ENCODE peak calls at places on chromosomes 12 and 14, in ten cellular contexts. E, T, I, X, S, Z, M, B, Y and N are unnamed samples.

GRCh38 chr14:25406818-25407217 is 356.9 kb upstream of the STXBP6 start:
- DNase-seq in B (no peak), T (no peak), M (no peak), X (no peak), Z (no peak), I (peak), S (no peak), Y (no peak), E (peak), N (peak)

GRCh38 chr14:73245401-73246325 is 8.4 kb downstream of the PAPLN start:
- DNase-seq in I (no peak), S (peak), Y (peak), T (peak), B (peak), X (no peak), Z (peak), M (peak), E (peak), N (no peak)

GRCh38 chr12:1465990-1466389 is 128.4 kb downstream of the FBXL14 start:
- DNase-seq in E (no peak), S (no peak), T (no peak), I (no peak), Z (no peak), X (no peak), M (no peak), B (no peak), Y (no peak), N (no peak)

GRCh38 chr12:106733660-106734059 is 40.8 kb upstream of the RIC8B start:
- DNase-seq in M (no peak), T (no peak), B (no peak), X (no peak), I (no peak), E (no peak), Y (no peak), S (no peak), Z (no peak), N (no peak)

GRCh38 chr12:128137140-128137539 is 129.8 kb upstream of the TMEM132C start:
- DNase-seq in B (no peak), Y (no peak), I (no peak), S (no peak), Z (no peak), X (no peak), M (no peak), E (no peak), T (no peak), N (no peak)

GRCh38 chr12:119457251-119457650 is 122.7 kb downstream of the CCDC60 start:
- DNase-seq in Z (no peak), Y (no peak), B (no peak), M (no peak), X (no peak), S (no peak), E (no peak), T (no peak), I (no peak), N (no peak)

GRCh38 chr12:29149691-29150382 is 759 bp downstream of the FAR2 start:
- DNase-seq in M (no peak), I (no peak), Y (no peak), E (peak), Z (no peak), B (no peak), S (no peak), T (no peak), X (no peak), N (no peak)

GRCh38 chr14:81062380-81062779 is 107.0 kb downstream of the TSHR start:
- DNase-seq in Y (no peak), M (no peak), X (no peak), S (no peak), T (no peak), Z (no peak), I (no peak), E (no peak), B (no peak), N (no peak)

GRCh38 chr14:51595831-51596472 is 55.8 kb upstream of the FRMD6 start:
- DNase-seq in M (no peak), E (no peak), S (no peak), B (no peak), T (no peak), Y (no peak), I (no peak), Z (no peak), X (no peak), N (no peak)

GRCh38 chr14:45085004-45085403 is 1.1 kb downstream of the PRPF39 start:
- DNase-seq in E (no peak), S (no peak), I (peak), X (no peak), Z (no peak), T (no peak), B (no peak), Y (no peak), M (no peak), N (no peak)

GRCh38 chr12:16587110-16587453 is 18.9 kb downstream of the LMO3 start:
- DNase-seq in I (no peak), B (no peak), Z (no peak), E (no peak), S (no peak), M (no peak), T (no peak), X (no peak), Y (no peak), N (no peak)

GRCh38 chr14:42911642-42912041 is 1305.0 kb downstream of the LRFN5 start:
- DNase-seq in S (no peak), Z (no peak), T (no peak), I (peak), E (no peak), B (no peak), M (no peak), Y (no peak), X (no peak), N (no peak)

GRCh38 chr12:89949457-89950195 is 241.0 kb upstream of the ATP2B1 start:
- DNase-seq in E (peak), M (no peak), I (peak), T (peak), B (peak), X (no peak), Y (no peak), S (no peak), Z (no peak), N (no peak)

GRCh38 chr12:56358836-56359532 is 923 bp downstream of the STAT2 start:
- DNase-seq in B (no peak), X (no peak), S (no peak), T (no peak), M (no peak), Z (no peak), Y (no peak), I (peak), E (no peak), N (no peak)

GRCh38 chr12:130537655-130538054 is 178.4 kb downstream of the RIMBP2 start:
- DNase-seq in S (no peak), Z (no peak), B (no peak), I (no peak), X (no peak), E (no peak), Y (no peak), M (no peak), T (no peak), N (no peak)

GRCh38 chr12:106804668-106805067 is 30.2 kb downstream of the RIC8B start:
- DNase-seq in S (no peak), I (no peak), T (no peak), X (no peak), Y (no peak), M (no peak), B (no peak), E (no peak), Z (no peak), N (no peak)

GRCh38 chr14:81277096-81277495 is 56.3 kb upstream of the GTF2A1 start:
- DNase-seq in M (no peak), Y (no peak), S (no peak), X (no peak), T (no peak), I (no peak), E (no peak), B (no peak), Z (no peak), N (no peak)

GRCh38 chr12:107126688-107127481 is 33.5 kb upstream of the CRY1 start:
- DNase-seq in I (peak), S (no peak), X (no peak), E (no peak), Z (no peak), T (no peak), Y (no peak), M (no peak), B (no peak), N (no peak)

GRCh38 chr12:14960548-14961465 is 594 bp downstream of the ARHGDIB start:
- DNase-seq in E (no peak), M (no peak), T (peak), Y (no peak), B (no peak), Z (peak), X (no peak), S (no peak), I (peak), N (no peak)

GRCh38 chr14:31895206-31895605 is 181.9 kb upstream of the ARHGAP5 start:
- DNase-seq in T (no peak), Y (no peak), M (no peak), X (no peak), B (no peak), E (no peak), I (peak), S (no peak), Z (no peak), N (no peak)

GRCh38 chr12:58917699-58918334 is 2.5 kb downstream of the LRIG3 start:
- DNase-seq in T (no peak), Y (no peak), S (no peak), B (no peak), I (peak), Z (no peak), M (no peak), E (no peak), X (no peak), N (no peak)

GRCh38 chr14:28754209-28754985 is 12.2 kb upstream of the FOXG1 start:
- DNase-seq in Y (no peak), T (no peak), Z (no peak), I (peak), M (no peak), B (no peak), S (no peak), X (no peak), E (peak), N (peak)

GRCh38 chr14:29705801-29706200 is 221.8 kb downstream of the PRKD1 start:
- DNase-seq in Y (no peak), S (no peak), Z (no peak), X (no peak), M (no peak), B (no peak), E (no peak), I (no peak), T (no peak), N (no peak)

GRCh38 chr12:47079365-47079893 is at the start of gene PCED1B:
- DNase-seq in X (peak), Z (peak), M (peak), I (peak), Y (peak), B (peak), T (peak), S (peak), E (peak), N (peak)

GRCh38 chr14:100303179-100303578 is 3.1 kb downstream of the SLC25A29 start:
- DNase-seq in E (peak), Y (no peak), B (no peak), Z (no peak), M (no peak), X (no peak), T (peak), I (peak), S (no peak), N (no peak)

GRCh38 chr12:124094733-124095132 is 121.7 kb downstream of the ZNF664 start:
- DNase-seq in M (no peak), X (no peak), E (no peak), Y (no peak), Z (no peak), I (no peak), B (no peak), S (no peak), T (no peak), N (no peak)

GRCh38 chr14:101460521-101460920 is 100.8 kb upstream of the DIO3 start:
- DNase-seq in Z (no peak), I (no peak), X (no peak), M (no peak), T (no peak), E (no peak), B (no peak), Y (no peak), S (no peak), N (no peak)

GRCh38 chr12:3310271-3311026 is 180.6 kb upstream of the PRMT8 start:
- DNase-seq in Z (no peak), T (no peak), M (no peak), Y (no peak), S (no peak), I (no peak), E (no peak), X (no peak), B (no peak), N (no peak)

GRCh38 chr12:3309805-3310204 is 181.2 kb upstream of the PRMT8 start:
- DNase-seq in T (no peak), Z (no peak), X (no peak), Y (no peak), B (no peak), M (no peak), S (no peak), E (no peak), I (no peak), N (no peak)

GRCh38 chr12:3311491-3312103 is 179.4 kb upstream of the PRMT8 start:
- DNase-seq in Y (no peak), Z (no peak), M (no peak), T (no peak), E (no peak), S (no peak), I (no peak), X (no peak), B (no peak), N (no peak)

GRCh38 chr12:3313066-3313465 is 177.9 kb upstream of the PRMT8 start:
- DNase-seq in S (no peak), T (no peak), Z (no peak), B (no peak), I (peak), Y (no peak), E (no peak), M (no peak), X (no peak), N (no peak)

DNA sequence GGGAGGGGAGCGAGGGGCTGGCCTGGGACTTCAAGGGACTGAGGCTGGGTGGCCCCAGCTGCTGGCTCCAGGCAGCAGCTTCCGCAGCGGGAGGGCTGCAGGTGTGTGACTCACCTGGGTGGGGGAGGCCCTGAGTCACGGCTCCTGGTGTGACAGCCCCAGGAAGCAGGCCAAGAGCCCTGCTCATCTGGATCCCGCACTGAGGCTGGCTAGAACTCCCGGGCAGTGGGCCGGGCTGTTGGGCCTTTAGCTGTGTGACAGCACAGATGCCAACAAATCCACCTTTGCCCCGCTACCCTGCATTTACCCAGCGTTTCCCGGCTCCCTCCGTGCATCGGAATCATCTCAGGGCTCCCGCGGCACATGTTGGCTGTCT is 180.0 kb upstream of the PRMT8 start:
- DNase-seq in I (peak), S (peak), X (no peak), Y (no peak), T (no peak), M (no peak), B (no peak), Z (no peak), E (peak), N (no peak)
- H3K27ac ChIP-seq in I (no peak), S (no peak), X (no peak), Y (no peak), T (no peak), M (no peak), B (no peak), Z (no peak), E (no peak), N (no peak)

GRCh38 chr12:96271469-96272199 is 77.5 kb downstream of the ELK3 start:
- DNase-seq in S (no peak), Y (no peak), Z (no peak), M (no peak), X (no peak), T (no peak), I (peak), E (no peak), B (no peak), N (no peak)

GRCh38 chr12:96274331-96274730 is 80.2 kb downstream of the ELK3 start:
- DNase-seq in B (no peak), Z (no peak), M (no peak), I (peak), Y (no peak), X (no peak), E (no peak), S (no peak), T (no peak), N (no peak)
- H3K27ac ChIP-seq in B (no peak), Z (no peak), M (no peak), I (peak), Y (no peak), X (no peak), E (no peak), S (no peak), T (no peak), N (no peak)

DNA sequence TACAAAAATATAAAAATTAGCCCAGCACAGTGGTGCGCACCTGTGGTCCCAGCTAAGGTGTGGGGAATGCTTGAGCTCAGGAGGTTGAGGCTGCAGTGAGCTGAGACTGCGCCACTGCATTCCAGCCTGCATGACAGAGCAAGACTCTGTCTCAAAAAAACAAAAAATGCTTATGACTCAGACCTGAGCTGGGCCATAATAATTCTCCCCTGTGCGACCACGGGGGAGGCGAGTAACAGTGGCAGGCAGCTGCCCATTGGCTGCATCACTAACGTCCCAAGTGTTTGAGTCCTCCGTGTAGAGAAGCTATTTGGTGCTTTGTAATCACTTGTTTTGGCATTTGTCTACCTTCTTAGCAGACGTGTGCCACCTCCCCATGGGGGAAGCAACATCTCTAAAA is 24.9 kb downstream of the PSMC1 start:
- DNase-seq in Y (no peak), X (no peak), E (no peak), Z (no peak), T (no peak), I (peak), B (no peak), S (no peak), M (no peak), N (no peak)
- H3K27ac ChIP-seq in Y (no peak), X (no peak), E (no peak), Z (no peak), T (no peak), I (peak), B (no peak), S (no peak), M (no peak), N (no peak)

DNA sequence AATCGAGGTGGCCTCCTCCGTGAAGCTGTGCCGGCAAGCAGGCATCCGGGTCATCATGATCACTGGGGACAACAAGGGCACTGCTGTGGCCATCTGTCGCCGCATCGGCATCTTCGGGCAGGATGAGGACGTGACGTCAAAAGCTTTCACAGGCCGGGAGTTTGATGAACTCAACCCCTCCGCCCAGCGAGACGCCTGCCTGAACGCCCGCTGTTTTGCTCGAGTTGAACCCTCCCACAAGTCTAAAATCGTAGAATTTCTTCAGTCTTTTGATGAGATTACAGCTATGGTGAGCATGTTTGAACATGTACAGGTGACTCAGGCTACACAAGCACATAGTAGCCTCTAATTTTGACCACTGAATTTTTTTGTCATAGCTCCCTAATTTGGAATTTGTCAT is 59.7 kb downstream of the ATP2A2 start:
- DNase-seq in S (no peak), E (no peak), X (no peak), Y (no peak), Z (no peak), I (no peak), M (no peak), T (no peak), B (no peak), N (no peak)
- H3K27ac ChIP-seq in S (peak), E (no peak), X (no peak), Y (no peak), Z (no peak), I (peak), M (no peak), T (no peak), B (no peak), N (no peak)

GRCh38 chr14:59428581-59429012 is 36.6 kb downstream of the GPR135 start:
- DNase-seq in I (peak), Y (no peak), E (no peak), S (no peak), X (no peak), B (no peak), T (no peak), M (no peak), Z (no peak), N (peak)
- H3K27ac ChIP-seq in I (peak), Y (no peak), E (no peak), S (no peak), X (no peak), B (no peak), T (no peak), M (no peak), Z (peak), N (peak)